ENCODE peak calls at places on chromosomes 12 and 14, in six cellular contexts. A is smooth muscle cell of the brain vasculature, R is KBM-7, K is heart right ventricle, J is fibroblast of pulmonary artery, C is A172. W is an unnamed sample.

GRCh38 chr14:104289485-104289884 is 151.1 kb downstream of the KIF26A start:
- DNase-seq in A (no peak), R (no peak), K (no peak), J (no peak), C (peak; percentile 7), W (no peak)

GRCh38 chr14:77212933-77213656 is 31.5 kb downstream of the TMEM63C start:
- DNase-seq in A (no peak), R (peak; percentile 49), K (no peak), J (peak; percentile 26), C (peak; percentile 23), W (peak; percentile 29)

GRCh38 chr12:121166356-121166755 is 33.7 kb downstream of the P2RX7 start:
- DNase-seq in A (no peak), R (no peak), K (no peak), J (no peak), C (no peak), W (no peak)

GRCh38 chr12:93127107-93127560 is 198.0 kb upstream of the EEA1 start:
- DNase-seq in A (no peak), R (no peak), K (no peak), J (no peak), C (no peak), W (no peak)

GRCh38 chr14:94346841-94347240 is 23.7 kb upstream of the SERPINA6 start:
- DNase-seq in A (no peak), R (no peak), K (no peak), J (no peak), C (no peak), W (no peak)

GRCh38 chr12:55965941-55966407 is at the start of gene PMEL:
- DNase-seq in A (no peak), R (peak; percentile 26), K (no peak), J (no peak), C (no peak), W (no peak)

GRCh38 chr14:55265197-55265596 is 6.0 kb upstream of the FBXO34 start:
- DNase-seq in A (no peak), R (peak; percentile 86), K (no peak), J (no peak), C (no peak), W (no peak)

GRCh38 chr12:2284321-2284813 is 231.6 kb downstream of the CACNA1C start:
- DNase-seq in A (no peak), R (peak; percentile 80), K (no peak), J (peak; percentile 78), C (no peak), W (peak; percentile 91)

GRCh38 chr12:57736743-57737466 is 1.6 kb downstream of the AGAP2 start:
- DNase-seq in A (no peak), R (no peak), K (no peak), J (no peak), C (no peak), W (no peak)

GRCh38 chr12:118371354-118372282 is 1.1 kb downstream of the TAOK3 start:
- DNase-seq in A (no peak), R (peak; percentile 51), K (peak; percentile 39), J (no peak), C (no peak), W (no peak)

GRCh38 chr14:99389171-99389826 is 91.4 kb downstream of the SETD3 start:
- DNase-seq in A (no peak), R (peak; percentile 44), K (peak; percentile 31), J (peak; percentile 35), C (no peak), W (peak; percentile 37)

GRCh38 chr14:77059276-77059934 is 30.9 kb upstream of the IRF2BPL start:
- DNase-seq in A (no peak), R (peak; percentile 40), K (no peak), J (peak; percentile 89), C (peak; percentile 80), W (peak; percentile 87)

GRCh38 chr14:105854600-105855245 is 328.3 kb downstream of the TMEM121 start:
- DNase-seq in A (no peak), R (no peak), K (no peak), J (no peak), C (no peak), W (no peak)

GRCh38 chr14:105102893-105103292 is 37.7 kb upstream of the GPR132 start:
- DNase-seq in A (no peak), R (no peak), K (no peak), J (no peak), C (no peak), W (no peak)

GRCh38 chr12:1418144-1418543 is 176.2 kb downstream of the FBXL14 start:
- DNase-seq in A (no peak), R (no peak), K (no peak), J (no peak), C (no peak), W (no peak)

GRCh38 chr12:21831671-21832357 is 57.3 kb upstream of the KCNJ8 start:
- DNase-seq in A (no peak), R (no peak), K (no peak), J (peak; percentile 29), C (no peak), W (peak; percentile 75)

GRCh38 chr12:30447061-30447750 is 248.5 kb downstream of the IPO8 start:
- DNase-seq in A (no peak), R (no peak), K (no peak), J (peak; percentile 53), C (peak; percentile 29), W (peak; percentile 76)

GRCh38 chr14:69682607-69683263 is 71.3 kb downstream of the SUSD6 start:
- DNase-seq in A (no peak), R (no peak), K (no peak), J (peak; percentile 76), C (no peak), W (no peak)

GRCh38 chr14:100322138-100322957 is 791 bp upstream of the SLC25A47 start:
- DNase-seq in A (no peak), R (no peak), K (no peak), J (no peak), C (no peak), W (no peak)

GRCh38 chr12:107241421-107241820 is 148.1 kb upstream of the CRY1 start:
- DNase-seq in A (no peak), R (no peak), K (no peak), J (no peak), C (no peak), W (no peak)

GRCh38 chr12:2833810-2834209 is 1.0 kb downstream of the NRIP2 start:
- DNase-seq in A (no peak), R (no peak), K (no peak), J (peak; percentile 43), C (no peak), W (peak; percentile 42)

W was measured in cardiac fibroblast.